ENCODE peak calls at places on chromosomes 7 and 10, in seven cellular contexts. B, A, Y, U, K, T and R are unnamed samples.

GRCh38 chr7:157529768-157530560 is 193.2 kb downstream of the DNAJB6 start:
- DNase-seq in A (no peak), K (no peak), T (peak; percentile 56), Y (no peak), U (no peak), B (no peak), R (no peak)

GRCh38 chr10:100315603-100316002 is 14.4 kb downstream of the PKD2L1 start:
- DNase-seq in U (no peak), T (no peak), Y (no peak), B (no peak), K (no peak), A (no peak), R (no peak)

GRCh38 chr10:92615515-92615914 is 22.6 kb downstream of the KIF11 start:
- DNase-seq in B (no peak), A (no peak), K (no peak), Y (no peak), T (no peak), U (no peak), R (no peak)

GRCh38 chr7:125126376-125126775 is 196.8 kb upstream of the POT1 start:
- DNase-seq in A (no peak), B (no peak), U (peak; percentile 48), T (no peak), Y (peak; percentile 24), K (no peak), R (no peak)

GRCh38 chr10:71742301-71743098 is 22.9 kb upstream of the C10orf105 start:
- DNase-seq in K (peak; percentile 39), Y (no peak), U (no peak), B (no peak), A (no peak), T (no peak), R (no peak)

GRCh38 chr10:101762736-101763135 is 13.2 kb downstream of the FGF8 start:
- DNase-seq in A (no peak), K (no peak), B (no peak), U (no peak), Y (no peak), T (no peak), R (no peak)

GRCh38 chr10:116001266-116001857 is 271.6 kb downstream of the GFRA1 start:
- DNase-seq in U (no peak), Y (no peak), B (no peak), T (no peak), A (no peak), K (no peak), R (no peak)

GRCh38 chr7:35624299-35625186 is 70.4 kb downstream of the HERPUD2 start:
- DNase-seq in A (no peak), U (peak; percentile 39), B (peak; percentile 25), T (no peak), Y (peak; percentile 52), K (peak; percentile 65), R (peak; percentile 71)

GRCh38 chr7:66913118-66914049 is 7.6 kb upstream of the TMEM248 start:
- DNase-seq in Y (no peak), B (no peak), U (no peak), A (no peak), K (peak; percentile 35), T (no peak), R (no peak)

GRCh38 chr7:107312418-107312817 is 143.6 kb downstream of the HBP1 start:
- DNase-seq in U (peak; percentile 4), Y (no peak), A (no peak), T (no peak), K (no peak), B (no peak), R (no peak)

GRCh38 chr7:66099232-66099550 is 15.5 kb upstream of the CRCP start:
- DNase-seq in Y (no peak), T (no peak), B (no peak), U (peak; percentile 44), A (no peak), K (no peak), R (no peak)

GRCh38 chr10:61283489-61284221 is 169.5 kb downstream of the TMEM26 start:
- DNase-seq in K (no peak), B (no peak), A (no peak), Y (no peak), U (peak; percentile 12), T (no peak), R (no peak)

GRCh38 chr10:133020193-133020817 is 67.4 kb upstream of the ADGRA1 start:
- DNase-seq in A (no peak), K (no peak), T (no peak), Y (no peak), B (no peak), U (no peak), R (no peak)

GRCh38 chr10:121027390-121027789 is 176.2 kb downstream of the WDR11 start:
- DNase-seq in U (no peak), K (no peak), B (no peak), A (no peak), T (no peak), Y (no peak), R (no peak)

GRCh38 chr7:107387573-107388219 is 82.2 kb upstream of the GPR22 start:
- DNase-seq in K (peak; percentile 57), Y (no peak), A (no peak), T (no peak), U (peak; percentile 77), B (peak; percentile 87), R (no peak)

GRCh38 chr10:102419561-102420442 is 834 bp upstream of the FBXL15 start:
- DNase-seq in K (peak; percentile 83), B (no peak), A (no peak), Y (peak; percentile 88), T (no peak), U (no peak), R (peak; percentile 85)

GRCh38 chr7:74424291-74424880 is 29.3 kb upstream of the GTF2IRD1 start:
- DNase-seq in K (no peak), Y (no peak), A (no peak), U (no peak), T (no peak), B (no peak), R (no peak)

GRCh38 chr7:16647435-16647960 is 1.5 kb downstream of the BZW2 start:
- DNase-seq in B (no peak), A (no peak), Y (no peak), K (no peak), T (no peak), U (peak; percentile 64), R (no peak)

GRCh38 chr10:119153041-119153440 is 12.5 kb downstream of the SFXN4 start:
- DNase-seq in Y (no peak), B (no peak), A (no peak), U (no peak), T (peak; percentile 39), K (no peak), R (no peak)

GRCh38 chr10:21521910-21522533 is 3.5 kb downstream of the SKIDA1 start:
- DNase-seq in K (no peak), B (no peak), U (no peak), T (no peak), A (no peak), Y (no peak), R (no peak)

GRCh38 chr7:142557971-142558582 is 191.2 kb upstream of the PRSS1 start:
- DNase-seq in T (no peak), K (peak; percentile 74), U (peak; percentile 90), Y (peak; percentile 76), B (peak; percentile 77), A (no peak), R (peak; percentile 49)

DNA sequence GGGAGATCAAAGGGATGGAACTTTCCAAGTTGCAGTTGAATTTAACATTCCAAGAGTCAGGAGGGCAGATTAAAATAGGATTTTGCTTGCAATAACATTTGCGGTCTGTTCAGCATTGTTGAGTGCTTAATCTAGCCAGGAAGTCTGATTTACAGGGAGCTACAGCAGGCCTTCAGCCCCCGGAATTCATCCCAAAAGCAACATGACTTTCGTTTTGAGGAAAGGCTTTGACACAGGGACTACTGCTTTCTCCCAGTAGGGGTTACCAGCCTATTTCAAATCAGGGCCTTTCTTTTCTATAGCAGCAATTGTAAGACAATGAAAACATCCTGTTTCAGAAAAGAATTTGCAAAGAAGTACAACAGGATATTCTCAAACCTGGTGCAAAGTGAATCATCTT is 279.7 kb upstream of the PITRM1 start:
- DNase-seq in T (no peak), K (no peak), U (peak; percentile 97), Y (no peak), A (no peak), B (peak; percentile 92), R (no peak)
- TF ChIP-seq CTCF in T (no peak), K (no peak), U (peak; percentile 72), Y (no peak), A (no peak), B (peak; percentile 49), R (no peak)

GRCh38 chr7:43296306-43296705 is 183.9 kb downstream of the HECW1 start:
- DNase-seq in U (peak; percentile 5), Y (no peak), T (no peak), A (no peak), B (no peak), K (peak; percentile 30), R (no peak)
- TF ChIP-seq CTCF in U (no peak), Y (no peak), T (no peak), A (no peak), B (peak; percentile 2), K (peak; percentile 37), R (no peak)

GRCh38 chr10:112475565-112476233 is 28.7 kb downstream of the VTI1A start:
- DNase-seq in U (peak; percentile 33), T (no peak), A (no peak), B (no peak), Y (no peak), K (no peak), R (no peak)
- TF ChIP-seq CTCF in U (peak; percentile 40), T (no peak), A (no peak), B (peak; percentile 32), Y (no peak), K (no peak), R (peak; percentile 22)

DNA sequence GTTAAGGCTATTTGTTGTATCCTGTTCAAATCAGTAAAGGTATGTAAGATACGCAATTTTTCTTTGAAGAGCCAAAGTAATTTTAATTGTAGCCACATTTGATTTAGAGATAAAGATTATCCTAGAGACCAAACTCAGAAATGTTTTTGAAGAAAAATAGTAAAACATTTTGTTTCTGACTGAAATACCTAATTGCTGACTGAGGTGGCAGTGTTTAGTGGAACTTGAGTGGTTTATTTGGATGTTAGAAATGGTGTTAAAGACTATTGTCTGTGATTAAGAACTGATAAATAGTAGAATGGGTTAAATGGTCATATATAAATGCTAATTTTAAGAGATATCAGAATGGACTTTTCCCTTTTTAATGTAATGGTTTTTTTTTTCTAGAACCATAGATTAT is 15.3 kb downstream of the EDRF1 start:
- DNase-seq in Y (no peak), A (no peak), K (no peak), T (no peak), U (no peak), B (no peak), R (no peak)
- TF ChIP-seq CTCF in Y (peak; percentile 11), A (no peak), K (no peak), T (no peak), U (no peak), B (no peak), R (no peak)

DNA sequence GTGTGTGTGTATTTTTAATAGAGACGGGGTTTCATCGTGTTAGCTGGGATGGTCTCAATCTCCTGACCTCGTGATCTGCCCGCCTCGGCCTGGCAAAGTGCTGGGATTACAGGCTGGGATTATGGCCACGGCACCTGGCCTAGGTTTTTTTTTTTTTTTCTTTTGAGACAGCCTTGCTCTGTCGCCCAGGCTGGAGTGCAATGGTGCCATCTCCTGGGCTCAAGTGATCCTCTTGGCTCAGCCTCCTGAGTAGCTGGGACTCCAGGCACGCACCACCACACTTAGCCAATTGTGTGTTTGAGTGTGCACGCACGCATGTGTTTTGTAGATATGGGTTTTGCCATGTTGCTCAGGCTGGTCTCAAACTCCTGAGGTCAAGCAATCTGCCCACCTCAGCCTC is 629.8 kb downstream of the ETV1 start:
- DNase-seq in U (no peak), A (no peak), T (no peak), K (no peak), B (no peak), Y (no peak), R (no peak)
- TF ChIP-seq CTCF in U (no peak), A (no peak), T (no peak), K (no peak), B (no peak), Y (no peak), R (no peak)

GRCh38 chr10:15370741-15371701 is at the start of gene FAM171A1:
- DNase-seq in K (peak; percentile 36), T (peak; percentile 83), U (peak; percentile 18), Y (peak; percentile 84), A (no peak), B (no peak), R (peak; percentile 78)
- TF ChIP-seq CTCF in K (peak; percentile 65), T (no peak), U (no peak), Y (no peak), A (no peak), B (peak; percentile 8), R (peak; percentile 38)